ENCODE peak calls at places on chromosomes 2 and 18, in five cellular contexts. X, T, N, S and O are unnamed samples.

GRCh38 chr2:164542584-164543021 is 78.7 kb downstream of the GRB14 start:
- DNase-seq in X (no peak), T (no peak), N (peak; percentile 15), S (no peak), O (no peak)

GRCh38 chr18:50080932-50081560 is 113.9 kb downstream of the MYO5B start:
- DNase-seq in X (no peak), T (no peak), N (no peak), S (no peak), O (no peak)

GRCh38 chr2:160963957-160964356 is 196.3 kb upstream of the TANK start:
- DNase-seq in X (no peak), T (no peak), N (peak; percentile 11), S (no peak), O (no peak)

GRCh38 chr2:177817300-177817699 is 255.3 kb downstream of the PDE11A start:
- DNase-seq in X (no peak), T (no peak), N (no peak), S (no peak), O (no peak)

GRCh38 chr2:9378433-9379371 is 44.6 kb downstream of the ITGB1BP1 start:
- DNase-seq in X (no peak), T (peak; percentile 78), N (peak; percentile 90), S (no peak), O (no peak)

GRCh38 chr2:147632193-147632592 is 212.6 kb upstream of the ACVR2A start:
- DNase-seq in X (no peak), T (no peak), N (no peak), S (no peak), O (no peak)

GRCh38 chr18:55786651-55787272 is 198.8 kb upstream of the TCF4 start:
- DNase-seq in X (no peak), T (no peak), N (peak; percentile 36), S (no peak), O (no peak)

GRCh38 chr2:234611209-234611608 is 114.3 kb upstream of the ARL4C start:
- DNase-seq in X (no peak), T (no peak), N (no peak), S (no peak), O (no peak)

GRCh38 chr18:49476664-49477411 is 10.2 kb downstream of the C18orf32 start:
- DNase-seq in X (no peak), T (no peak), N (peak; percentile 65), S (no peak), O (no peak)

GRCh38 chr2:240825476-240825875 is 5.5 kb upstream of the KIF1A start:
- DNase-seq in X (no peak), T (no peak), N (no peak), S (no peak), O (no peak)

GRCh38 chr2:156300337-156300736 is 32.2 kb downstream of the NR4A2 start:
- DNase-seq in X (no peak), T (no peak), N (no peak), S (no peak), O (no peak)

GRCh38 chr2:235381261-235381912 is 112.5 kb upstream of the AGAP1 start:
- DNase-seq in X (no peak), T (no peak), N (peak; percentile 44), S (no peak), O (no peak)

GRCh38 chr2:197125000-197125399 is 185.6 kb downstream of the ANKRD44 start:
- DNase-seq in X (no peak), T (no peak), N (peak; percentile 92), S (no peak), O (no peak)

DNA sequence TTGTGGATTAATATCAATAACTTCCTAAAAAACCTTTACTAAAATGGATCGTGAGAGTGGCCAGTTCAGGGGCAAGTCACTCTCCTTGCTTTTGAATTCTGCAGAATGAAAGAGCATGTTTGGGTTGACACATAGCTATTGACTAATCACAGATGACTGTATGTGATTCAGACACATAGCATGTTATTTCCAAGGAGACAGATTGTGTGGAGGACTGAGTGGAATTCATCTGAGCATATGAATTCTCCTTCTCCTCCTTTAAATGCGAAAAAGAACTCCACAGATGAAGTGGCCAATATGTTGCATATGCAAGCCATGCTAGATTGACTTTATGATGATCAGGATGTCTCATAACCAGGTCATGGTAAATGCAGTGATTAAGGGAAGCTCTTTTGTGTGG is 249.4 kb upstream of the FAM98A start:
- DNase-seq in X (no peak), T (no peak), N (peak; percentile 80), S (no peak), O (no peak)
- TF ChIP-seq CTCF in X (no peak), T (no peak), N (no peak), S (no peak), O (no peak)

DNA sequence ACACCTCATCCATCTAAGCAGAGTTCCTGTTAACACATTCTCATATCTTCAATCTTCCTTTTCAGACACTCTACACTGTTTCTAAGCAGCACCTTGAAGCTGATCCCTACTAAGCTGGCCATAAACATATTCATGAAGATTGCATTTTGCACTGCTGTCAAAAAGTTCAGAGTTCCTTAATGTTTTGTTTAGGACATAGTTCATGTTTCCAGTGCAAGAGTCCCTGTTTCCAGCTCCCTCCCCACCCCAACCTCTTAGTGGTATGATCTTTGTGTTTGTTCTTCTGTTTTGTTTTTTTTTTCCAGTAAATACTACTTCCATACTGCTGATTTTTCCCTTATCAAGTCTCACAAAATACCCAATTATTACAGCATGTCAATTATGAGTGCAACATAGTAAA is 4.1 kb upstream of the SLC40A1 start:
- DNase-seq in X (no peak), T (no peak), N (no peak), S (no peak), O (no peak)
- H3K27me3 ChIP-seq in X (no peaks in the 10 kb centered on the region), T (no peaks in the 10 kb centered on the region), N (peaks cover 2% of the 10 kb centered on the region), S (no peaks in the 10 kb centered on the region), O (peaks cover 46% of the 10 kb centered on the region)

GRCh38 chr2:12675352-12675795 is 41.4 kb upstream of the TRIB2 start:
- DNase-seq in X (no peak), T (no peak), N (peak; percentile 53), S (peak; percentile 64), O (no peak)
- TF ChIP-seq CTCF in X (no peak), T (no peak), N (no peak), S (no peak), O (no peak)

GRCh38 chr18:59211629-59212028 is 8.3 kb upstream of the GRP start:
- DNase-seq in X (no peak), T (no peak), N (no peak), S (no peak), O (no peak)

GRCh38 chr18:59202258-59202820 is 17.6 kb upstream of the GRP start:
- DNase-seq in X (no peak), T (no peak), N (no peak), S (no peak), O (no peak)

GRCh38 chr18:59208602-59209001 is 11.4 kb upstream of the GRP start:
- DNase-seq in X (no peak), T (no peak), N (no peak), S (no peak), O (no peak)

GRCh38 chr18:59210311-59210710 is 9.6 kb upstream of the GRP start:
- DNase-seq in X (no peak), T (no peak), N (no peak), S (no peak), O (no peak)

DNA sequence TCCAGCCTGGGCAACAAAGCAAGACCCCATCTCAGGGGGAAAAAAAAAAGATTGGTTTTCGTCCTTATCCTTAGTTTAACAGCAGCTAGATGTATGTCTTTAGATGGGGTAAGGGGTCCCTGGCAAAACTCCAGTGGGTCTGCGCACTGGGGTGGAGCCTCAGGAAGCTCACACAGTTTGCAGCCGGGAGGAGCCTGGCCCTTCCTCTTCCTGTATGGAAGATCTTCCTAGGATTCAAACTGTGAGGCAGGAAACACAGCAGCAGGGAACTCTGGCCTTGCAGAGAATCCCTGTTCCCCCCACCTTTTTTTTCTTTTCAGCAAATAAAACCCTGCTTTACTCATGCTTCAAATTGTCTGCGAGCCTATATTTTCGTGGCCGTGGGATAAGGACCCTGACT is 12.5 kb upstream of the GRP start:
- DNase-seq in X (no peak), T (no peak), N (no peak), S (no peak), O (no peak)
- H3K27me3 ChIP-seq in X (no peaks in the 10 kb centered on the region), T (no peaks in the 10 kb centered on the region), N (peaks cover 45% of the 10 kb centered on the region), S (no peaks in the 10 kb centered on the region), O (no peaks in the 10 kb centered on the region)